ENCODE peak calls at places on chromosome 17, in seven cellular contexts. R is AG04449, J is dorsolateral prefrontal cortex, N is activated B cell treated with CpG ODN at 0.5 μM for 24 hours, G is transverse colon, H is astrocyte, M is heart left ventricle. X is an unnamed sample.

GRCh38 chr17:18877104-18877503 is 19.2 kb downstream of the PRPSAP2 start:
- DNase-seq in R (no peak), J (no peak), N (no peak), G (no peak), H (peak; percentile 47), M (no peak), X (no peak)

GRCh38 chr17:66583112-66583748 is 251.7 kb upstream of the CACNG5 start:
- DNase-seq in R (no peak), J (no peak), N (no peak), G (no peak), H (no peak), M (no peak), X (no peak)

GRCh38 chr17:5210853-5211252 is 19.2 kb upstream of the ZNF594 start:
- DNase-seq in R (no peak), J (no peak), N (no peak), G (no peak), H (no peak), M (no peak), X (no peak)

GRCh38 chr17:40419559-40420331 is 2.0 kb upstream of the TOP2A start:
- DNase-seq in R (no peak), J (no peak), N (no peak), G (no peak), H (no peak), M (no peak), X (peak; percentile 62)

GRCh38 chr17:61361084-61361483 is 38.6 kb upstream of the TBX2 start:
- DNase-seq in R (peak; percentile 62), J (no peak), N (no peak), G (no peak), H (peak; percentile 77), M (no peak), X (no peak)

GRCh38 chr17:64036198-64036922 is 15.9 kb upstream of the ICAM2 start:
- DNase-seq in R (no peak), J (peak; percentile 3), N (no peak), G (no peak), H (no peak), M (no peak), X (peak; percentile 42)

GRCh38 chr17:2058521-2059124 is 3.7 kb downstream of the HIC1 start:
- DNase-seq in R (no peak), J (no peak), N (peak; percentile 74), G (peak; percentile 89), H (no peak), M (peak; percentile 93), X (no peak)

GRCh38 chr17:9473716-9474115 is 101.9 kb downstream of the STX8 start:
- DNase-seq in R (no peak), J (no peak), N (no peak), G (no peak), H (peak; percentile 92), M (no peak), X (no peak)

GRCh38 chr17:38602453-38602852 is 3.3 kb downstream of the SRCIN1 start:
- DNase-seq in R (no peak), J (no peak), N (no peak), G (no peak), H (no peak), M (peak; percentile 13), X (no peak)

GRCh38 chr17:81020443-81020766 is 14.5 kb upstream of the BAIAP2 start:
- DNase-seq in R (no peak), J (no peak), N (no peak), G (no peak), H (no peak), M (no peak), X (no peak)

GRCh38 chr17:54891176-54891821 is 9.4 kb upstream of the TOM1L1 start:
- DNase-seq in R (no peak), J (no peak), N (no peak), G (no peak), H (peak; percentile 53), M (no peak), X (no peak)

GRCh38 chr17:29042679-29043538 is at the start of gene PIPOX:
- DNase-seq in R (no peak), J (peak; percentile 67), N (no peak), G (peak; percentile 15), H (peak; percentile 14), M (no peak), X (no peak)

GRCh38 chr17:57269598-57270255 is 13.4 kb downstream of the MSI2 start:
- DNase-seq in R (no peak), J (no peak), N (no peak), G (no peak), H (no peak), M (no peak), X (no peak)

GRCh38 chr17:38797828-38798227 is 1.5 kb downstream of the PIP4K2B start:
- DNase-seq in R (no peak), J (no peak), N (no peak), G (no peak), H (no peak), M (no peak), X (no peak)

GRCh38 chr17:29076722-29077121 is 33.8 kb downstream of the PIPOX start:
- DNase-seq in R (no peak), J (peak; percentile 79), N (no peak), G (no peak), H (no peak), M (no peak), X (no peak)

GRCh38 chr17:338442-339192 is 14.0 kb downstream of the RPH3AL start:
- DNase-seq in R (no peak), J (peak; percentile 20), N (no peak), G (peak; percentile 28), H (no peak), M (no peak), X (no peak)

GRCh38 chr17:40915199-40915661 is 22.2 kb downstream of the KRT23 start:
- DNase-seq in R (peak; percentile 94), J (no peak), N (no peak), G (no peak), H (peak; percentile 99), M (no peak), X (no peak)

GRCh38 chr17:50199211-50199633 is 2.2 kb downstream of the COL1A1 start:
- DNase-seq in R (no peak), J (no peak), N (no peak), G (no peak), H (no peak), M (no peak), X (no peak)

GRCh38 chr17:79600613-79601221 is 10.1 kb downstream of the RBFOX3 start:
- DNase-seq in R (no peak), J (no peak), N (no peak), G (no peak), H (no peak), M (no peak), X (no peak)

GRCh38 chr17:36204724-36205500 is 6.0 kb upstream of the CCL4L2 start:
- DNase-seq in R (no peak), J (no peak), N (no peak), G (no peak), H (no peak), M (no peak), X (peak; percentile 39)

GRCh38 chr17:44097110-44097810 is 26.2 kb downstream of the HDAC5 start:
- DNase-seq in R (no peak), J (no peak), N (no peak), G (no peak), H (peak; percentile 58), M (peak; percentile 85), X (no peak)

GRCh38 chr17:6430769-6431168 is 4.2 kb downstream of the AIPL1 start:
- DNase-seq in R (no peak), J (no peak), N (no peak), G (no peak), H (no peak), M (no peak), X (no peak)
- TF ChIP-seq CTCF in R (peak; percentile 1), J (peak; percentile 27), N (no peak), G (no peak), H (peak; percentile 16), M (peak; percentile 9), X (peak; percentile 69)

DNA sequence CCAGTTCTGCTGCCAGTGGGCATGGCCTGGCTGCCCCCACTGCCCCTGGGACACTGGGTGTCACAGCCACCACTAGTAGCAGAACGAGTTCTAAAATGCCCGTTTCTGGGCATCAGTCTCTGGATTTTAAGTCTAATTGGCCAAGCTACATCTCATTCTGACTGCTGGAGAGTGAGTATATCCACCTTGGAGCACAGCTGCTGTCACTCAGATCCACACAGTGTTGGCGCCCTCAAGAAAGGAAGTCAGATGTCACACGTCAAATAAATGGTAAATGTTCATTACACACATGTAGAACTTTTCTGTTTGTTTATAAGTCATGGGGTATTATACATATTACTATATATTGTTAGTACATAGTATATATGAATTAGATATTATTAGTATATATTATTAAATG is 19.4 kb downstream of the GNGT2 start:
- DNase-seq in R (no peak), J (no peak), N (no peak), G (no peak), H (no peak), M (no peak), X (no peak)
- TF ChIP-seq CTCF in R (no peak), J (no peak), N (no peak), G (no peak), H (no peak), M (no peak), X (no peak)

GRCh38 chr17:12928736-12929135 is 89.1 kb downstream of the ELAC2 start:
- DNase-seq in R (no peak), J (no peak), N (no peak), G (no peak), H (peak; percentile 11), M (no peak), X (no peak)
- TF ChIP-seq CTCF in R (no peak), J (peak; percentile 27), N (no peak), G (no peak), H (peak; percentile 11), M (peak; percentile 12), X (peak; percentile 30)

GRCh38 chr17:17830269-17830567 is 6.6 kb downstream of the SREBF1 start:
- DNase-seq in R (no peak), J (no peak), N (no peak), G (no peak), H (no peak), M (no peak), X (no peak)

GRCh38 chr17:17826942-17827785 is 9.6 kb downstream of the SREBF1 start:
- DNase-seq in R (no peak), J (no peak), N (no peak), G (no peak), H (no peak), M (no peak), X (no peak)

GRCh38 chr17:17830740-17831207 is 6.0 kb downstream of the SREBF1 start:
- DNase-seq in R (no peak), J (no peak), N (no peak), G (peak; percentile 66), H (no peak), M (no peak), X (no peak)

GRCh38 chr17:17826340-17826708 is 10.5 kb downstream of the SREBF1 start:
- DNase-seq in R (no peak), J (no peak), N (no peak), G (no peak), H (no peak), M (no peak), X (no peak)

DNA sequence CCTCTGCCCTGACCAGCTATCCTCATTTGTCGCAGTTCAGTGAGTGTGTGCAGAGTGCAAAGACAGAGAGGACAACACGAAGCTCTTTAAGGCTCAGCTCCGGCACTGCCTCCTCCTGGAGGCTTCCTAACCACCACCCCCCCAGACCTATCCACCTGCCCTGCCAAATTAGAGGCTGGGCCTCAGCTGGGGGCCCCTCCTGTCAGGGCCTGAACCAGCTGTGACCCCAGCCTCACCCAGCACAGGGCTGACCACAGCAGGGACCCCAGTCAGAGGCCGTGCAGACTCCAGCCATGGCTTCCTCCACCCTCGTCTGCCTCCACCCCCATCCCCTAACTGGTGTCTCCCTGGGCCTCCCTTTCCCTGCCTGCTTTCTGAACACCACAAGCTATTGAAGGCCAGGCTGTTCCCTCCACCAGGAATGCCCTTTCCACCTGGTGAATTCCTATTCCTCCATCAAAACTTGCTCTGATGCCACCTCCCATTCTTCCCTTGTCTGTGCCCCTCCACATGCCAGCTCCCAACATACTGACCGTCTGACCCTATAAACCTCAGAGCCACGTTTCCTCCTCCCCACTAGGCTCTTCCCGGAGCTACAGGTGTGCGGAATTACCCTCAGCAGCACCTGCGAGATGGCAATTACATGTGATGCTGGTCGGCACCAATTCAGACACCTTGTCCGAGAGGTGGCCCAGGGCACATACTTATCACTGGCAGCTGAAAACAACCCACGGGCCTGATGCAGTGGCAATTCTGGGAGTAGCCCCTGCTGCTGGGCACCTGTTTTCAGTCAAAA is 8.8 kb downstream of the SREBF1 start:
- DNase-seq in R (no peak), J (no peak), N (no peak), G (no peak), H (no peak), M (no peak), X (no peak)
- TF ChIP-seq CTCF in R (no peak), J (no peak), N (no peak), G (no peak), H (no peak), M (no peak), X (no peak)